ENCODE peak calls at places on chromosomes 3 and 15, in seven cellular contexts. One of them, this sample, is unnamed. For H3K9me3, the result is how much of the 10 kb centered on the place peaks cover.

GRCh38 chr3:35394400-35394799 is 244.9 kb upstream of the ARPP21 start:
- DNase-seq in psoas muscle: no peak
- DNase-seq in ovary: no peak
- DNase-seq in neural progenitor cell: no peak
- DNase-seq in prostate gland: no peak
- DNase-seq in body of pancreas: no peak
- DNase-seq in heart left ventricle: no peak
- DNase-seq in this sample: no peak

GRCh38 chr3:191087391-191087790 is 111.7 kb upstream of the OSTN start:
- DNase-seq in prostate gland: no peak
- DNase-seq in psoas muscle: no peak
- DNase-seq in body of pancreas: no peak
- DNase-seq in heart left ventricle: no peak
- DNase-seq in neural progenitor cell: no peak
- DNase-seq in ovary: no peak
- DNase-seq in this sample: no peak

GRCh38 chr3:69324362-69325025 is 61.4 kb downstream of the FRMD4B start:
- DNase-seq in body of pancreas: no peak
- DNase-seq in heart left ventricle: no peak
- DNase-seq in psoas muscle: no peak
- DNase-seq in ovary: no peak
- DNase-seq in prostate gland: no peak
- DNase-seq in neural progenitor cell: peak
- DNase-seq in this sample: no peak

GRCh38 chr15:75904241-75904631 is 558 bp downstream of the FBXO22 start:
- DNase-seq in prostate gland: peak
- DNase-seq in psoas muscle: no peak
- DNase-seq in heart left ventricle: no peak
- DNase-seq in neural progenitor cell: peak
- DNase-seq in body of pancreas: peak
- DNase-seq in ovary: no peak
- DNase-seq in this sample: no peak

GRCh38 chr3:56693750-56694149 is 10.7 kb upstream of the TASOR start:
- DNase-seq in psoas muscle: no peak
- DNase-seq in heart left ventricle: no peak
- DNase-seq in neural progenitor cell: no peak
- DNase-seq in body of pancreas: no peak
- DNase-seq in prostate gland: no peak
- DNase-seq in ovary: no peak
- DNase-seq in this sample: no peak

GRCh38 chr3:124845406-124845805 is 41.8 kb downstream of the ITGB5 start:
- DNase-seq in heart left ventricle: no peak
- DNase-seq in body of pancreas: no peak
- DNase-seq in ovary: peak
- DNase-seq in neural progenitor cell: no peak
- DNase-seq in psoas muscle: no peak
- DNase-seq in prostate gland: no peak
- DNase-seq in this sample: no peak

GRCh38 chr3:11059090-11059798 is 66.7 kb downstream of the SLC6A1 start:
- DNase-seq in heart left ventricle: peak
- DNase-seq in body of pancreas: peak
- DNase-seq in ovary: peak
- DNase-seq in prostate gland: peak
- DNase-seq in neural progenitor cell: peak
- DNase-seq in psoas muscle: peak
- DNase-seq in this sample: no peak

GRCh38 chr3:197487911-197488391 is 67.8 kb downstream of the BDH1 start:
- DNase-seq in ovary: no peak
- DNase-seq in neural progenitor cell: no peak
- DNase-seq in prostate gland: peak
- DNase-seq in heart left ventricle: peak
- DNase-seq in body of pancreas: no peak
- DNase-seq in psoas muscle: peak
- DNase-seq in this sample: no peak

GRCh38 chr15:30990451-30991300 is 752 bp downstream of the MTMR10 start:
- DNase-seq in ovary: no peak
- DNase-seq in psoas muscle: no peak
- DNase-seq in neural progenitor cell: peak
- DNase-seq in heart left ventricle: no peak
- DNase-seq in prostate gland: no peak
- DNase-seq in body of pancreas: no peak
- DNase-seq in this sample: no peak

GRCh38 chr3:94159062-94159726 is 96.3 kb downstream of the NSUN3 start:
- DNase-seq in heart left ventricle: no peak
- DNase-seq in body of pancreas: no peak
- DNase-seq in ovary: no peak
- DNase-seq in prostate gland: no peak
- DNase-seq in neural progenitor cell: no peak
- DNase-seq in psoas muscle: no peak
- DNase-seq in this sample: no peak

GRCh38 chr15:38211249-38211648 is 41.4 kb upstream of the SPRED1 start:
- DNase-seq in body of pancreas: no peak
- DNase-seq in neural progenitor cell: no peak
- DNase-seq in heart left ventricle: no peak
- DNase-seq in psoas muscle: no peak
- DNase-seq in prostate gland: no peak
- DNase-seq in ovary: no peak
- DNase-seq in this sample: no peak

GRCh38 chr3:43178891-43179366 is 73.0 kb upstream of the POMGNT2 start:
- DNase-seq in heart left ventricle: no peak
- DNase-seq in prostate gland: no peak
- DNase-seq in neural progenitor cell: no peak
- DNase-seq in psoas muscle: no peak
- DNase-seq in ovary: no peak
- DNase-seq in body of pancreas: peak
- DNase-seq in this sample: no peak

GRCh38 chr15:99467861-99468460 is 97.8 kb upstream of the MEF2A start:
- DNase-seq in neural progenitor cell: no peak
- DNase-seq in prostate gland: no peak
- DNase-seq in psoas muscle: no peak
- DNase-seq in heart left ventricle: no peak
- DNase-seq in body of pancreas: no peak
- DNase-seq in ovary: no peak
- DNase-seq in this sample: no peak

GRCh38 chr3:187811580-187812250 is 66.4 kb upstream of the BCL6 start:
- DNase-seq in body of pancreas: no peak
- DNase-seq in prostate gland: no peak
- DNase-seq in neural progenitor cell: no peak
- DNase-seq in heart left ventricle: no peak
- DNase-seq in psoas muscle: no peak
- DNase-seq in ovary: no peak
- DNase-seq in this sample: no peak

GRCh38 chr3:128547368-128547987 is 54.5 kb upstream of the GATA2 start:
- DNase-seq in neural progenitor cell: no peak
- DNase-seq in psoas muscle: no peak
- DNase-seq in body of pancreas: no peak
- DNase-seq in ovary: no peak
- DNase-seq in heart left ventricle: no peak
- DNase-seq in prostate gland: no peak
- DNase-seq in this sample: no peak

GRCh38 chr15:86167816-86168215 is 88.1 kb downstream of the AGBL1 start:
- DNase-seq in prostate gland: no peak
- DNase-seq in heart left ventricle: no peak
- DNase-seq in body of pancreas: no peak
- DNase-seq in psoas muscle: no peak
- DNase-seq in ovary: no peak
- DNase-seq in neural progenitor cell: no peak
- DNase-seq in this sample: no peak

GRCh38 chr3:185280572-185281365 is 26.9 kb upstream of the EHHADH start:
- DNase-seq in neural progenitor cell: peak
- DNase-seq in psoas muscle: no peak
- DNase-seq in heart left ventricle: no peak
- DNase-seq in ovary: no peak
- DNase-seq in body of pancreas: no peak
- DNase-seq in prostate gland: no peak
- DNase-seq in this sample: peak

GRCh38 chr3:142424754-142425153 is 23.1 kb downstream of the XRN1 start:
- DNase-seq in prostate gland: no peak
- DNase-seq in psoas muscle: no peak
- DNase-seq in body of pancreas: no peak
- DNase-seq in ovary: no peak
- DNase-seq in neural progenitor cell: no peak
- DNase-seq in heart left ventricle: no peak
- DNase-seq in this sample: no peak

GRCh38 chr15:53384417-53384816 is 375.0 kb downstream of the WDR72 start:
- DNase-seq in heart left ventricle: no peak
- DNase-seq in psoas muscle: no peak
- DNase-seq in body of pancreas: peak
- DNase-seq in prostate gland: no peak
- DNase-seq in neural progenitor cell: peak
- DNase-seq in ovary: no peak
- DNase-seq in this sample: no peak

GRCh38 chr3:52777959-52778805 is 783 bp downstream of the ITIH1 start:
- DNase-seq in body of pancreas: peak
- DNase-seq in heart left ventricle: no peak
- DNase-seq in psoas muscle: no peak
- DNase-seq in ovary: peak
- DNase-seq in prostate gland: no peak
- DNase-seq in neural progenitor cell: peak
- DNase-seq in this sample: no peak

GRCh38 chr15:92638709-92639365 is 16.7 kb downstream of the FAM174B start:
- DNase-seq in neural progenitor cell: no peak
- DNase-seq in ovary: no peak
- DNase-seq in psoas muscle: no peak
- DNase-seq in prostate gland: peak
- DNase-seq in heart left ventricle: no peak
- DNase-seq in body of pancreas: peak
- DNase-seq in this sample: no peak

GRCh38 chr3:105402287-105402801 is 35.6 kb downstream of the ALCAM start:
- DNase-seq in body of pancreas: no peak
- DNase-seq in neural progenitor cell: peak
- DNase-seq in ovary: no peak
- DNase-seq in heart left ventricle: no peak
- DNase-seq in prostate gland: no peak
- DNase-seq in psoas muscle: no peak
- DNase-seq in this sample: no peak

GRCh38 chr3:34174740-34175139 is 376.3 kb downstream of the PDCD6IP start:
- DNase-seq in neural progenitor cell: no peak
- DNase-seq in ovary: no peak
- DNase-seq in body of pancreas: no peak
- DNase-seq in prostate gland: no peak
- DNase-seq in psoas muscle: no peak
- DNase-seq in heart left ventricle: no peak
- DNase-seq in this sample: no peak

GRCh38 chr3:129567176-129567705 is 24.3 kb downstream of the H1-8 start:
- DNase-seq in psoas muscle: no peak
- DNase-seq in neural progenitor cell: no peak
- DNase-seq in body of pancreas: no peak
- DNase-seq in prostate gland: no peak
- DNase-seq in ovary: no peak
- DNase-seq in heart left ventricle: peak
- DNase-seq in this sample: no peak

GRCh38 chr3:196493292-196493691 is 10.3 kb downstream of the RNF168 start:
- DNase-seq in body of pancreas: no peak
- DNase-seq in neural progenitor cell: no peak
- DNase-seq in prostate gland: no peak
- DNase-seq in psoas muscle: no peak
- DNase-seq in heart left ventricle: no peak
- DNase-seq in ovary: no peak
- DNase-seq in this sample: no peak

GRCh38 chr15:63939531-63940130 is 105.9 kb upstream of the HERC1 start:
- DNase-seq in ovary: peak
- DNase-seq in prostate gland: no peak
- DNase-seq in heart left ventricle: peak
- DNase-seq in neural progenitor cell: no peak
- DNase-seq in body of pancreas: peak
- DNase-seq in psoas muscle: peak
- DNase-seq in this sample: no peak

GRCh38 chr15:89472785-89473256 is 23.6 kb downstream of the RHCG start:
- DNase-seq in body of pancreas: peak
- DNase-seq in neural progenitor cell: peak
- DNase-seq in ovary: no peak
- DNase-seq in prostate gland: no peak
- DNase-seq in heart left ventricle: no peak
- DNase-seq in psoas muscle: no peak
- DNase-seq in this sample: no peak

GRCh38 chr3:182451871-182452270 is 341.4 kb upstream of the ATP11B start:
- DNase-seq in neural progenitor cell: peak
- DNase-seq in prostate gland: no peak
- DNase-seq in heart left ventricle: no peak
- DNase-seq in body of pancreas: no peak
- DNase-seq in ovary: no peak
- DNase-seq in psoas muscle: no peak
- DNase-seq in this sample: no peak
- H3K9me3 ChIP-seq in neural progenitor cell: under half
- H3K9me3 ChIP-seq in prostate gland: under half
- H3K9me3 ChIP-seq in heart left ventricle: under half
- H3K9me3 ChIP-seq in body of pancreas: under half
- H3K9me3 ChIP-seq in ovary: under half
- H3K9me3 ChIP-seq in psoas muscle: under half
- H3K9me3 ChIP-seq in this sample: under half

DNA sequence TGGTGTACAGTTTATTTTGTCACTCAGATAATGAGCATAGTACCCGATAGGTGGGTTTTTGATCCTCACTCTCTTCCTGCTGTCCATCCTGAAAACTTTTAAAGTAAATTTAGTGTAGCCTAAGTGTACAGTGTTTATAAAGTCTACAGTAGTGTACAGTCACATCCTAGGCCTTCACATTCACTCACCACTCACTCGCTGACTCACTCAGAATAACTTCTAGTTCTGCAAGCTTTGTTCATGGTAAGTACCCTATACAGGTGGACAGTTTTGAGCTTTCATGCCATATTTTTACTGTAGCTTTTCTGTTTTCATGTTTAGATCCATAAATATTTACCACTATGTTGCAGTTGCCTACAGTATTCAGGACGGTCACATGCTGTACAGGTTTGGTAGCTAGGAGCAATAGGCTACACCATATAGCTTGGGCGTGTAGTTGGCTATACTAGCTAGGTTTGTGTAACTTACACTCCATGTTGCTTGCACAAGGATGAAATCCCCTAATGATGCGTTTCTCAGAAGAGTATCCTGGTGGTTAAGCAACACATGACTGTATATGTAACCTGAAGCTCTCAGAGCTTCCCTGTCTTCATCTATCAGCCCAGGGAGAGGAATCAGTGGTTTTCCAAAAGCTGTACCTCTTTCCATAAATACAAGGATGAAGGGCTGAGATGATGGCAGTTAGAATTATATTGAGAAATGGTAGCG is 87.6 kb upstream of the SLC25A26 start:
- DNase-seq in psoas muscle: no peak
- DNase-seq in prostate gland: no peak
- DNase-seq in heart left ventricle: no peak
- DNase-seq in body of pancreas: no peak
- DNase-seq in ovary: no peak
- DNase-seq in neural progenitor cell: no peak
- DNase-seq in this sample: no peak
- H3K27ac ChIP-seq in psoas muscle: no peak
- H3K27ac ChIP-seq in prostate gland: no peak
- H3K27ac ChIP-seq in heart left ventricle: no peak
- H3K27ac ChIP-seq in body of pancreas: no peak
- H3K27ac ChIP-seq in ovary: no peak
- H3K27ac ChIP-seq in neural progenitor cell: no peak
- H3K27ac ChIP-seq in this sample: no peak

GRCh38 chr3:23919628-23920027 is 2.7 kb downstream of the RPL15 start:
- DNase-seq in neural progenitor cell: no peak
- DNase-seq in heart left ventricle: no peak
- DNase-seq in prostate gland: no peak
- DNase-seq in psoas muscle: no peak
- DNase-seq in ovary: no peak
- DNase-seq in body of pancreas: no peak
- DNase-seq in this sample: no peak
- H3K4me3 ChIP-seq in neural progenitor cell: peak
- H3K4me3 ChIP-seq in heart left ventricle: no peak
- H3K4me3 ChIP-seq in prostate gland: no peak
- H3K4me3 ChIP-seq in psoas muscle: peak
- H3K4me3 ChIP-seq in ovary: no peak
- H3K4me3 ChIP-seq in body of pancreas: no peak
- H3K4me3 ChIP-seq in this sample: no peak

GRCh38 chr3:82287562-82287961 is 526.1 kb upstream of the GBE1 start:
- DNase-seq in neural progenitor cell: no peak
- DNase-seq in psoas muscle: no peak
- DNase-seq in ovary: no peak
- DNase-seq in heart left ventricle: no peak
- DNase-seq in body of pancreas: no peak
- DNase-seq in prostate gland: no peak
- DNase-seq in this sample: no peak
- H3K9me3 ChIP-seq in neural progenitor cell: under half
- H3K9me3 ChIP-seq in psoas muscle: under half
- H3K9me3 ChIP-seq in ovary: under half
- H3K9me3 ChIP-seq in heart left ventricle: under half
- H3K9me3 ChIP-seq in body of pancreas: under half
- H3K9me3 ChIP-seq in prostate gland: under half
- H3K9me3 ChIP-seq in this sample: under half

This sample was measured in CD4-positive, CD25-positive, alpha-beta regulatory T cell.